ENCODE peak calls at places on chromosomes 11 and 22, in five cellular contexts. A, I, G, N and R are unnamed samples.

GRCh38 chr11:17066691-17067090 is 10.8 kb downstream of the RPS13 start:
- DNase-seq in A (no peak), I (no peak), G (no peak), N (no peak), R (no peak)

GRCh38 chr11:32531528-32531927 is 52.1 kb upstream of the EIF3M start:
- DNase-seq in A (no peak), I (peak), G (no peak), N (no peak), R (peak)

GRCh38 chr11:110182886-110183285 is 89.7 kb downstream of the ZC3H12C start:
- DNase-seq in A (no peak), I (peak), G (no peak), N (no peak), R (no peak)

GRCh38 chr11:92675810-92676209 is 293.6 kb upstream of the MTNR1B start:
- DNase-seq in A (no peak), I (no peak), G (no peak), N (no peak), R (no peak)

GRCh38 chr11:47394322-47395224 is 13.8 kb upstream of the SLC39A13 start:
- DNase-seq in A (no peak), I (no peak), G (no peak), N (no peak), R (no peak)

GRCh38 chr22:46079861-46080821 is 70.2 kb upstream of the PPARA start:
- DNase-seq in A (no peak), I (no peak), G (no peak), N (no peak), R (no peak)

GRCh38 chr11:43825217-43825816 is 55.3 kb upstream of the ALKBH3 start:
- DNase-seq in A (peak), I (peak), G (no peak), N (no peak), R (no peak)

GRCh38 chr11:47499614-47500013 is 50.7 kb upstream of the RAPSN start:
- DNase-seq in A (no peak), I (no peak), G (no peak), N (no peak), R (no peak)

GRCh38 chr22:48486163-48486957 is 1341.3 kb downstream of the BRD1 start:
- DNase-seq in A (no peak), I (no peak), G (no peak), N (no peak), R (no peak)

GRCh38 chr11:85595285-85595884 is 31.8 kb downstream of the DLG2 start:
- DNase-seq in A (peak), I (peak), G (peak), N (no peak), R (peak)

GRCh38 chr11:94767701-94768601 is at the start of gene AMOTL1:
- DNase-seq in A (peak), I (peak), G (peak), N (peak), R (peak)

GRCh38 chr11:59172345-59173079 is 580 bp downstream of the DTX4 start:
- DNase-seq in A (no peak), I (no peak), G (no peak), N (no peak), R (no peak)

GRCh38 chr22:44091021-44091721 is 67.1 kb downstream of the PARVB start:
- DNase-seq in A (no peak), I (peak), G (no peak), N (no peak), R (no peak)

GRCh38 chr11:46755962-46756361 is 36.9 kb downstream of the F2 start:
- DNase-seq in A (no peak), I (no peak), G (no peak), N (no peak), R (no peak)

GRCh38 chr22:21968452-21969129 is 14.0 kb downstream of the TOP3B start:
- DNase-seq in A (no peak), I (no peak), G (no peak), N (no peak), R (no peak)

GRCh38 chr22:26828311-26828710 is 170.9 kb downstream of the MIAT start:
- DNase-seq in A (no peak), I (no peak), G (no peak), N (no peak), R (no peak)

GRCh38 chr11:14539867-14540475 is 19.8 kb upstream of the PSMA1 start:
- DNase-seq in A (no peak), I (no peak), G (no peak), N (no peak), R (no peak)

GRCh38 chr11:85823816-85824215 is 12.9 kb upstream of the SYTL2 start:
- DNase-seq in A (no peak), I (no peak), G (no peak), N (no peak), R (no peak)

DNA sequence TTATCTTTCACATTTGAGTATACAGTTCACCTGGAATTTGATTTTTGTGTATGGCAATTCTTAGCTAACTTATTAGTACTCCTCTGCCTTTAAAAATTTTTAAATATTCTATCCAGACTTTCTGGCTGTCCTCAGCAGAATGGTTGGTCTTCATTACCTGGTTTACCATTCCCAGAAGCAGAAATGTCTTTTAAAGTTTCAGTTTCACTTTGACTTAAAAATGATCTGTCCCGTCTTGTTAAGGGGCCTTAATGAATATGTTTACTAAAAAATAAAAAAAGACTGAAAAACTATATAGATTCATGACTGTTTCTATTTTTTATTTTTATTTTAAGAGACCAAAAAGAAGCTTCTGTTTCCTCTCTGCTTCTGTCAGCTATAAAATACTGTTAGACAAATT is 70.5 kb upstream of the TNRC6B start:
- DNase-seq in A (no peak), I (no peak), G (no peak), N (no peak), R (no peak)
- H3K4me3 ChIP-seq in A (no peak), I (no peak), G (peak), N (no peak), R (no peak)

DNA sequence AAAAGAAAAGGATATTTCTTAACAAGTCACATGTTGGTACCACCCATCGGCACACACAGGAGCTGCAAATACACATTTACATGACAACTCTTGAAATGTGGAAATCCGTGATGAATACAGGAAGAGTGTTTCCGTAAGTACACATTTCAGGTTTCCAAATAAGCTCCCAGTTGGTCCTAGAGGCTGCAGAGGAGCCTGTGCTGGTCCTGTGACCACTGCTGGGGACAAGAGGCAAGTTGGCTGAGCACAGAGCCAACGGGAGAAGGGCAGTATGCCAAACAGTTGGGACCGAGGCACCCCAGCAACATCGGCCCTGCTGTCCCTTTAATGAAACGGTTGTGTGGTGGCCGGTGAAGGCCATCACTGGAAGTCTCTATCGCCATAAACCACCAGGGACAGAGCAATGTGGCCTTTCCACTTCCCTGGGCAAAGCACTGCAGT is 38.5 kb upstream of the ARFGAP3 start:
- DNase-seq in A (no peak), I (no peak), G (no peak), N (no peak), R (no peak)
- H3K4me3 ChIP-seq in A (no peak), I (no peak), G (no peak), N (no peak), R (no peak)

GRCh38 chr11:68270334-68271022 is 1.3 kb downstream of the C11orf24 start:
- DNase-seq in A (no peak), I (no peak), G (no peak), N (no peak), R (no peak)
- H3K4me3 ChIP-seq in A (peak), I (peak), G (peak), N (peak), R (peak)

GRCh38 chr11:73596547-73596946 is 1.4 kb downstream of the FAM168A start:
- DNase-seq in A (no peak), I (no peak), G (no peak), N (no peak), R (no peak)
- H3K4me3 ChIP-seq in A (peak), I (no peak), G (peak), N (no peak), R (peak)

GRCh38 chr11:61359541-61359940 is 2.1 kb downstream of the CYB561A3 start:
- DNase-seq in A (no peak), I (no peak), G (no peak), N (no peak), R (no peak)

GRCh38 chr11:61362542-61362875 is 335 bp downstream of the TMEM138 start:
- DNase-seq in A (no peak), I (no peak), G (no peak), N (no peak), R (no peak)

GRCh38 chr11:61358566-61358965 is 3.1 kb downstream of the CYB561A3 start:
- DNase-seq in A (no peak), I (no peak), G (no peak), N (no peak), R (no peak)

GRCh38 chr11:61361686-61362541 is at the start of the genes CYB561A3 and TMEM138:
- DNase-seq in A (peak), I (peak), G (peak), N (peak), R (peak)

DNA sequence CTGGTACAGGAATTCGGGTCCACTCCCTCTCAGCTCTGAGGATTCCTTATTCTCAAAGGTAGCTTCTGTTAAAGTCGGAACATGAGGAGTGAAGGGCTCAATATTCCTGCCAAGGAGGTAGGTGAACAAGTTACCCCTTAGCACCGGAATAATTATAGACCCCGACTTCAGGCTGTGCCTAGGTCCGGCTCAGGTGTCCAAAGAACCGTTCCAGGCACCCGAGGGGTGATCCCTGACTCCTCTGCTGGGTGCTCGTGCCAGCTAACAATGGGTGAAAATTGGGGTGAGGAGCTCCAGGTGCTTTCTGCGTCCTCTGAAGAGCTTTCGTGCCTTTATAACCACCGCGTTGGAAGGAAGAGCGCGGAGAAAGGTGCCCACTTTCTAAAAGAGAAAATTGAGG is 445 bp downstream of the CYB561A3 start:
- DNase-seq in A (no peak), I (no peak), G (no peak), N (no peak), R (no peak)
- H3K4me3 ChIP-seq in A (peak), I (peak), G (peak), N (peak), R (peak)

GRCh38 chr11:26418391-26418790 is 86.5 kb downstream of the ANO3 start:
- DNase-seq in A (no peak), I (no peak), G (no peak), N (no peak), R (no peak)
- H3K4me3 ChIP-seq in A (no peak), I (no peak), G (no peak), N (no peak), R (no peak)

GRCh38 chr11:84241374-84242131 is 955.4 kb upstream of the CCDC90B start:
- DNase-seq in A (no peak), I (no peak), G (no peak), N (no peak), R (no peak)
- H3K4me3 ChIP-seq in A (no peak), I (no peak), G (no peak), N (no peak), R (no peak)

GRCh38 chr11:116445108-116446047 is 327.4 kb downstream of the BUD13 start:
- DNase-seq in A (no peak), I (no peak), G (no peak), N (no peak), R (no peak)

GRCh38 chr11:116449522-116449921 is 323.3 kb downstream of the BUD13 start:
- DNase-seq in A (no peak), I (no peak), G (no peak), N (no peak), R (no peak)

GRCh38 chr11:116446048-116446399 is 326.8 kb downstream of the BUD13 start:
- DNase-seq in A (no peak), I (peak), G (no peak), N (no peak), R (no peak)

GRCh38 chr11:116452447-116452846 is 320.3 kb downstream of the BUD13 start:
- DNase-seq in A (no peak), I (no peak), G (no peak), N (no peak), R (no peak)

GRCh38 chr11:116446542-116446941 is 326.2 kb downstream of the BUD13 start:
- DNase-seq in A (no peak), I (no peak), G (no peak), N (no peak), R (no peak)
- H3K4me3 ChIP-seq in A (no peak), I (no peak), G (no peak), N (no peak), R (no peak)

GRCh38 chr11:10452211-10452767 is 2.8 kb upstream of the AMPD3 start:
- DNase-seq in A (no peak), I (peak), G (no peak), N (no peak), R (no peak)

GRCh38 chr11:10454506-10454901 is 560 bp upstream of the AMPD3 start:
- DNase-seq in A (no peak), I (no peak), G (no peak), N (no peak), R (no peak)

GRCh38 chr11:10451399-10452116 is 3.5 kb upstream of the AMPD3 start:
- DNase-seq in A (no peak), I (no peak), G (no peak), N (no peak), R (no peak)

GRCh38 chr11:10453261-10453660 is 1.8 kb upstream of the AMPD3 start:
- DNase-seq in A (no peak), I (peak), G (no peak), N (no peak), R (no peak)

DNA sequence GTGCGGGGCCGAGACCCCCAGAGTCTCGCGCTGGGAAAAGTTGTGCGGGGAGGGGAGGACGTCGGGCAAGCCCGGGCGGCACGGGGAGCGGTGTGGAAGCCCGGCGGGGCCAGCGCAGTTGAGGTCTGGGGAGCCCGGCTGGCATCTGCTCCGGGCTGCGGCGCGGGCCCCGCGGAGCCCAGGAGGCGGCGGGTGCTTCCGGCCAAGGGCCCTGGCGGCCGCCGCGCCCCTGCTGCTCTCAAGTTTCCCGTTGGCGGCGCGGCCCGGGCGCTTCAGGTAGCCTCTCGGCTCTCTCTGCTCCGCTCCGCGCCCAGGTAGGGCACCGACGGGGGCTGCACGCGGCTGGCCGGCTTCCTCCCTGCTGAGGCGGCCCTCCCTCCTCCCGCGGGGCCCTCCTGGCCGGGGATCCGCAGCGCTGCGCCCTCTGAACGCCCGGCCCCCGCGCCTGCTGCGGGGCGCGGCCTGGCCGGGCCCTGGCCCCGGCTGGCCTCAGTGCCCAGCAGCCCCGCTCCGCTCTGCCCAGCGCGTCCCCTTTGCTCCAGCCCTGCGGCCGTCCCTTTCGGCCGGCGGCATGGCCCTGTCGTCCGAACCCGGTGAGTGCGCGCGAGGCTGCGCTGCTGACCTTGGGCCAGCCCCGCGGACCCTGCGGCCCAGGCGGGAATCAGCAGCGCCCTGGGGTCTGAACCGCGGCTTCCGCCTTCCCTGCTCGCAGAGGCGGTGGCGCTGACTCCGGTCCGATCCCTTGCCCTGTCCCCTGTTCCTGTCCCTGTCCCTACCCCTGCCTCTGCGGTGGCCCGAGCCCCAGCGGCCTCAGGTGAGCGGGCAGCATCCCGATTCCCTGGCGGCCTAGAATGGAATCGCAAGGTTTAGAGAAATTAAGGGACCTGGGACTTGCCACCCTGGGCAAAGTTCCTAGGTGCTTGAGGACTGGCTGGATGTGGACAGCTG is 4.3 kb upstream of the AMPD3 start:
- DNase-seq in A (no peak), I (peak), G (no peak), N (no peak), R (no peak)
- H3K4me3 ChIP-seq in A (peak), I (peak), G (peak), N (peak), R (peak)

GRCh38 chr11:113385749-113386148 is 1.8 kb upstream of the ANKK1 start:
- DNase-seq in A (no peak), I (peak), G (no peak), N (no peak), R (no peak)

GRCh38 chr11:113386866-113387265 is 713 bp upstream of the ANKK1 start:
- DNase-seq in A (no peak), I (no peak), G (no peak), N (no peak), R (no peak)

GRCh38 chr11:113387605-113388211 is at the start of gene ANKK1:
- DNase-seq in A (no peak), I (peak), G (no peak), N (no peak), R (no peak)

GRCh38 chr11:113382121-113382520 is 5.5 kb upstream of the ANKK1 start:
- DNase-seq in A (no peak), I (no peak), G (no peak), N (no peak), R (no peak)

DNA sequence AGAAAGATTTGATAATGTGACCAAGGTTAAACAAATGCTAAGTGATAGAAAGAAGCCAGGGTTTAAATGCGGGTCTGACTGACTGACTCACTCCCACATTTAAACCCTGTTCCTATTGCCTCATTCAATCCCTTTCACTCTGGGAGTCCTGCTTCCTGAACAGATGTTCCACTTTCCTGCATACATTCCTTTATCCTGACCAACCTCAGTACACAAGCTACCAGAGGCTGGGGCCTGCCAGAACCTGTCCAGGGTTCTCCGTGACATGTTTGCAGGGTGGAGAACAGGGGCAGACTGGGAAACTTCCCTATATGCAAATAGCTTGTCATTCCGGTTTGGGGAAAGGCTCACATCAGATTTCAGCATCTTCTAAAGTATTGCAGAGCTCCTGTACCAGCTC is 3.0 kb upstream of the ANKK1 start:
- DNase-seq in A (peak), I (peak), G (peak), N (peak), R (peak)
- H3K4me3 ChIP-seq in A (no peak), I (no peak), G (no peak), N (no peak), R (no peak)